ENCODE peak calls at places on chromosomes 5 and 9, in four cellular contexts. R is mesendoderm, Q is Peyer's patch, N is H9. M is an unnamed sample.

GRCh38 chr9:29144476-29144875 is 1571.2 kb upstream of the C9orf72 start:
- DNase-seq in R (no peak), Q (no peak), N (no peak), M (no peak)

GRCh38 chr5:137619191-137619870 is 116.6 kb downstream of the KLHL3 start:
- DNase-seq in R (no peak), Q (no peak), N (no peak), M (no peak)

GRCh38 chr5:81245871-81246235 is 12.7 kb downstream of the CKMT2 start:
- DNase-seq in R (no peak), Q (no peak), N (no peak), M (no peak)

GRCh38 chr5:133459474-133460155 is 152.7 kb downstream of the FSTL4 start:
- DNase-seq in R (no peak), Q (no peak), N (peak; percentile 20), M (no peak)

GRCh38 chr5:157444224-157444623 is 15.8 kb upstream of the NIPAL4 start:
- DNase-seq in R (no peak), Q (no peak), N (peak; percentile 21), M (no peak)

GRCh38 chr5:122330881-122331280 is 18.8 kb downstream of the SNCAIP start:
- DNase-seq in R (no peak), Q (no peak), N (no peak), M (no peak)

GRCh38 chr9:72305102-72305546 is 59.9 kb downstream of the ZFAND5 start:
- DNase-seq in R (peak; percentile 96), Q (peak; percentile 92), N (peak; percentile 74), M (peak; percentile 15)

GRCh38 chr5:122611401-122611800 is 163.5 kb upstream of the SNX2 start:
- DNase-seq in R (peak; percentile 81), Q (no peak), N (no peak), M (no peak)

GRCh38 chr9:93132287-93132927 is 1.6 kb downstream of the NINJ1 start:
- DNase-seq in R (no peak), Q (no peak), N (no peak), M (no peak)

GRCh38 chr5:132176987-132177386 is 50.7 kb downstream of the P4HA2 start:
- DNase-seq in R (no peak), Q (no peak), N (no peak), M (no peak)

GRCh38 chr5:7374186-7374585 is 21.8 kb upstream of the ADCY2 start:
- DNase-seq in R (no peak), Q (no peak), N (no peak), M (no peak)

GRCh38 chr9:94867842-94868312 is 141.4 kb downstream of the AOPEP start:
- DNase-seq in R (no peak), Q (no peak), N (no peak), M (no peak)

GRCh38 chr9:70832487-70832886 is 288.9 kb downstream of the TRPM3 start:
- DNase-seq in R (no peak), Q (no peak), N (no peak), M (no peak)

GRCh38 chr9:76441551-76442322 is 17.2 kb upstream of the GCNT1 start:
- DNase-seq in R (peak; percentile 49), Q (no peak), N (no peak), M (no peak)

GRCh38 chr9:20551835-20552234 is 70.5 kb downstream of the MLLT3 start:
- DNase-seq in R (no peak), Q (no peak), N (no peak), M (no peak)

GRCh38 chr9:129146441-129146933 is 31.6 kb downstream of the IER5L start:
- DNase-seq in R (peak; percentile 44), Q (no peak), N (no peak), M (no peak)

GRCh38 chr5:657570-657969 is 35.6 kb downstream of the TPPP start:
- DNase-seq in R (no peak), Q (no peak), N (no peak), M (no peak)

GRCh38 chr9:114004221-114004716 is 73.8 kb downstream of the AMBP start:
- DNase-seq in R (no peak), Q (peak; percentile 45), N (peak; percentile 17), M (peak; percentile 45)

GRCh38 chr5:55601209-55601618 is 66.5 kb upstream of the PLPP1 start:
- DNase-seq in R (peak; percentile 12), Q (peak; percentile 78), N (no peak), M (peak; percentile 66)

GRCh38 chr9:76987594-76988200 is 31.8 kb upstream of the FOXB2 start:
- DNase-seq in R (peak; percentile 82), Q (peak; percentile 73), N (peak; percentile 73), M (peak; percentile 10)

GRCh38 chr5:128199611-128200010 is 116.0 kb downstream of the SLC12A2 start:
- DNase-seq in R (no peak), Q (no peak), N (no peak), M (no peak)

GRCh38 chr9:131809941-131810344 is 70.1 kb upstream of the RAPGEF1 start:
- DNase-seq in R (no peak), Q (no peak), N (no peak), M (no peak)

GRCh38 chr5:76819851-76820280 is 1.0 kb downstream of the F2RL1 start:
- DNase-seq in R (peak; percentile 46), Q (no peak), N (no peak), M (no peak)

GRCh38 chr5:139908749-139909148 is 113.1 kb downstream of the PSD2 start:
- DNase-seq in R (no peak), Q (peak; percentile 40), N (peak; percentile 19), M (no peak)

GRCh38 chr5:160439205-160439600 is 17.5 kb downstream of the PTTG1 start:
- DNase-seq in R (peak; percentile 88), Q (peak; percentile 96), N (peak; percentile 91), M (peak; percentile 55)

GRCh38 chr5:129541648-129542251 is 81.7 kb downstream of the ADAMTS19 start:
- DNase-seq in R (peak; percentile 5), Q (no peak), N (no peak), M (no peak)

GRCh38 chr9:81317939-81318338 is 371.4 kb downstream of the TLE1 start:
- DNase-seq in R (no peak), Q (no peak), N (no peak), M (no peak)

GRCh38 chr5:121940741-121941140 is 21.0 kb upstream of the SRFBP1 start:
- DNase-seq in R (no peak), Q (no peak), N (no peak), M (no peak)

GRCh38 chr5:29697786-29698414 is 1495.6 kb upstream of the CDH6 start:
- DNase-seq in R (peak; percentile 66), Q (no peak), N (peak; percentile 26), M (no peak)

GRCh38 chr9:95508968-95509850 is 7.6 kb downstream of the PTCH1 start:
- DNase-seq in R (peak; percentile 99), Q (peak; percentile 90), N (peak; percentile 96), M (peak; percentile 88)

GRCh38 chr9:27117489-27118135 is 8.6 kb downstream of the TEK start:
- DNase-seq in R (peak; percentile 87), Q (peak; percentile 54), N (peak; percentile 35), M (no peak)

GRCh38 chr9:19748278-19749126 is 40.3 kb downstream of the SLC24A2 start:
- DNase-seq in R (peak; percentile 30), Q (no peak), N (no peak), M (no peak)

GRCh38 chr9:35797311-35798109 is 6.1 kb downstream of the NPR2 start:
- DNase-seq in R (no peak), Q (no peak), N (no peak), M (no peak)

GRCh38 chr5:1962619-1963355 is 80.1 kb upstream of the IRX4 start:
- DNase-seq in R (no peak), Q (no peak), N (no peak), M (no peak)

GRCh38 chr5:1961952-1962595 is 79.3 kb upstream of the IRX4 start:
- DNase-seq in R (no peak), Q (no peak), N (no peak), M (no peak)

GRCh38 chr5:1963941-1964451 is 81.3 kb upstream of the IRX4 start:
- DNase-seq in R (no peak), Q (no peak), N (no peak), M (no peak)

GRCh38 chr5:1961304-1961946 is 78.7 kb upstream of the IRX4 start:
- DNase-seq in R (no peak), Q (no peak), N (no peak), M (no peak)

GRCh38 chr5:1963358-1963757 is 80.6 kb upstream of the IRX4 start:
- DNase-seq in R (no peak), Q (no peak), N (no peak), M (no peak)
- H3K27ac ChIP-seq in R (no peak overlapping the region), Q (no peak overlapping the region), N (no peak overlapping the region), M (no peak overlapping the region)

GRCh38 chr9:127388037-127388855 is 8.7 kb upstream of the SLC2A8 start:
- DNase-seq in R (peak; percentile 38), Q (peak; percentile 91), N (no peak), M (no peak)
- H3K27ac ChIP-seq in R (no peak overlapping the region), Q (peak overlapping the region; percentile 42), N (no peak overlapping the region), M (no peak overlapping the region)

GRCh38 chr5:141743652-141744333 is 61.8 kb upstream of the ARAP3 start:
- DNase-seq in R (peak; percentile 24), Q (no peak), N (no peak), M (no peak)

GRCh38 chr5:141740885-141741284 is 58.9 kb upstream of the ARAP3 start:
- DNase-seq in R (no peak), Q (no peak), N (no peak), M (no peak)

GRCh38 chr5:141746395-141746794 is 64.4 kb upstream of the ARAP3 start:
- DNase-seq in R (no peak), Q (no peak), N (no peak), M (no peak)

GRCh38 chr5:141742144-141742543 is 60.1 kb upstream of the ARAP3 start:
- DNase-seq in R (no peak), Q (no peak), N (no peak), M (no peak)

GRCh38 chr5:141742866-141743651 is 61.0 kb upstream of the ARAP3 start:
- DNase-seq in R (peak; percentile 75), Q (no peak), N (peak; percentile 79), M (no peak)
- H3K27ac ChIP-seq in R (no peak overlapping the region), Q (no peak overlapping the region), N (no peak overlapping the region), M (no peak overlapping the region)

DNA sequence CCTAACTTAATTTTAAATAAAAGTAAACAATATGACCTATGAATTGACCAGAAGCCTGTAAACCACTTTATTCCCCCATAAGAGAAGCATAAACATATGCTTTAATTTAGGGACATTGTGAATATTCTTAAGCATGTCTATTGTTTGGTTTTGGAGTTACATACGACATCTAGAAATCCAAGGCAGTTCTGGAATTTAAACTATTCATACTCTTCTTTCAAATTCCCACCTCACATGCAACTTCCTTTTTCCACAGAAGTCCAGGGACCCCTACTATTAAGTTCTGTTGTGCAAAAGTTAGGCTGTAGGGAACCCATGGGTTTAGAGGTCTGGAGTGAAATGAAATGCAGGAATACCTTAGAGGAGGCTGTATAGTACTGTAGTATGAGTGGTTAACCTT is 2.1 kb downstream of the RIC1 start:
- DNase-seq in R (peak; percentile 50), Q (no peak), N (no peak), M (no peak)
- H3K27ac ChIP-seq in R (no peak overlapping the region), Q (no peak overlapping the region), N (no peak overlapping the region), M (no peak overlapping the region)